ENCODE peak calls at places on chromosomes 12 and 14, in seven cellular contexts. F is GM12891, G is HepG2, Q is H1, J is GM12878, O is K562, B is SK-N-SH. K is an unnamed sample.

GRCh38 chr12:82425241-82425640 is 66.9 kb downstream of the METTL25 start:
- DNase-seq in B (no peak), Q (no peak), G (no peak), F (no peak), J (no peak), O (no peak), K (no peak)

GRCh38 chr12:107145397-107145796 is 52.0 kb upstream of the CRY1 start:
- DNase-seq in B (no peak), F (no peak), J (no peak), G (no peak), O (no peak), Q (no peak), K (no peak)

GRCh38 chr12:80702889-80703605 is 4.4 kb upstream of the MYF6 start:
- DNase-seq in B (no peak), J (peak; percentile 23), G (peak; percentile 5), O (no peak), Q (no peak), F (no peak), K (no peak)

GRCh38 chr14:63050694-63051093 is 5.4 kb upstream of the KCNH5 start:
- DNase-seq in J (no peak), B (no peak), F (no peak), O (no peak), G (no peak), Q (no peak), K (no peak)

GRCh38 chr14:79899610-79900009 is 311.7 kb downstream of the DIO2 start:
- DNase-seq in O (no peak), J (no peak), B (no peak), Q (no peak), F (no peak), G (no peak), K (no peak)

GRCh38 chr12:50017653-50018052 is 7.6 kb downstream of the RACGAP1 start:
- DNase-seq in G (no peak), B (no peak), J (no peak), Q (no peak), O (no peak), F (no peak), K (no peak)

GRCh38 chr14:35750202-35750904 is 58.7 kb downstream of the RALGAPA1 start:
- DNase-seq in O (no peak), B (no peak), Q (no peak), J (no peak), G (no peak), F (no peak), K (no peak)

GRCh38 chr14:87250992-87251391 is 742.0 kb downstream of the GALC start:
- DNase-seq in B (no peak), F (no peak), Q (no peak), O (no peak), G (no peak), J (no peak), K (no peak)

GRCh38 chr12:118188690-118189371 is 52.9 kb downstream of the PEBP1 start:
- DNase-seq in G (no peak), O (no peak), Q (no peak), B (peak; percentile 62), F (no peak), J (no peak), K (no peak)

GRCh38 chr12:15152456-15152855 is 68.8 kb downstream of the RERG start:
- DNase-seq in Q (no peak), O (no peak), B (no peak), G (no peak), J (no peak), F (no peak), K (no peak)

GRCh38 chr14:20904393-20905029 is 13.3 kb downstream of the RNASE3 start:
- DNase-seq in B (no peak), F (no peak), O (no peak), J (no peak), G (peak; percentile 16), Q (no peak), K (no peak)

GRCh38 chr12:124369055-124369900 is 74.4 kb downstream of the RFLNA start:
- DNase-seq in Q (no peak), B (peak; percentile 96), O (no peak), J (no peak), F (no peak), G (peak; percentile 69), K (no peak)

GRCh38 chr12:4899361-4899760 is 10.3 kb upstream of the KCNA1 start:
- DNase-seq in J (no peak), Q (no peak), G (no peak), O (no peak), F (no peak), B (no peak), K (no peak)

GRCh38 chr12:125878483-125878882 is 813.2 kb downstream of the AACS start:
- DNase-seq in O (no peak), Q (no peak), B (no peak), F (no peak), G (no peak), J (no peak), K (no peak)

GRCh38 chr14:32201816-32202467 is at the start of gene RNU6-7:
- DNase-seq in G (peak; percentile 61), J (no peak), Q (no peak), F (no peak), O (no peak), B (peak; percentile 33), K (no peak)

GRCh38 chr12:112906712-112907414 is at the start of gene OAS1:
- DNase-seq in F (peak; percentile 35), O (no peak), Q (no peak), G (peak; percentile 72), J (peak; percentile 89), B (peak; percentile 59), K (peak; percentile 43)

GRCh38 chr12:127125607-127126259 is 1141.2 kb upstream of the TMEM132C start:
- DNase-seq in O (peak; percentile 81), G (no peak), F (no peak), J (peak; percentile 56), B (no peak), Q (no peak), K (no peak)

GRCh38 chr12:117212563-117213190 is 22.4 kb upstream of the FBXO21 start:
- DNase-seq in Q (peak; percentile 34), F (peak; percentile 66), O (peak; percentile 74), J (no peak), G (peak; percentile 46), B (peak; percentile 83), K (peak; percentile 48)

GRCh38 chr12:66279127-66279712 is 23.1 kb upstream of the HELB start:
- DNase-seq in F (no peak), G (peak; percentile 27), J (no peak), O (peak; percentile 15), B (peak; percentile 15), Q (no peak), K (no peak)

GRCh38 chr12:5524769-5525436 is 93.0 kb downstream of the NTF3 start:
- DNase-seq in B (no peak), J (no peak), Q (no peak), F (no peak), O (no peak), G (no peak), K (no peak)

DNA sequence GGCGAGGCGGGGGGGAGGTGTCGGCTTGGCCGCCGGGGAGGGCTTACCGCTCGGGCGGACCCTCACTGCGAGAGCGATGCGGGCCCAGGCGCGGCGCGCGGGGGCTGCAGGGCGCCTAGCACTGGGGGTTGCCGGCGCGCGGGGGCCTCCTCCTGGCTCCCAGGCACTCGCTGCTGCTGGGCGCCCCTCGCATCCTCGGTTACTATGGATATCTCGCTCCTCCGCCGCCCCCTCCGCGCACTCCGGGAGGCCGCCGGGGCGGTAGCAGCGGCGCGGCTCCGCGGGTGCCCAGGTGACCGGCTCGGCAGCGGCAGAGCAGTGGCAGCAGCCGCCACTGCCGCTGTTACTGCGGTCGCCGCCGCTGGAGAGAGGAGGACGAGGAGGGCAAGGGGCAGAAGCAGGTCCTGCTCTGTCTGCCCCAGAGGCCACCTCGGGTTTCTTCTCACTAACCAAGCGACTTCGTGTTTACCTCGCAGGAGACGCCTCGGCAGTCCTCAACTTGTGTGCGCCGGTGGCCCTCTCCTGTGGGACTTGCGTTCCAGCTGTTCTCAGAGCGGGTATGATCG is 250.1 kb downstream of the APAF1 start:
- DNase-seq in J (no peak), F (no peak), O (no peak), G (no peak), B (peak; percentile 67), Q (peak; percentile 15), K (no peak)
- TF ChIP-seq TAF1 in J (no peak), F (no peak), O (no peak), G (no peak), B (no peak), Q (peak; percentile 31), K (no peak)

GRCh38 chr14:89282191-89282590 is 134.8 kb downstream of the FOXN3 start:
- DNase-seq in B (no peak), O (no peak), J (no peak), G (no peak), F (no peak), Q (no peak), K (no peak)

GRCh38 chr14:89280612-89281011 is 136.4 kb downstream of the FOXN3 start:
- DNase-seq in J (no peak), F (no peak), O (no peak), G (no peak), Q (no peak), B (no peak), K (no peak)

GRCh38 chr14:89283327-89284060 is 133.5 kb downstream of the FOXN3 start:
- DNase-seq in G (no peak), J (no peak), B (no peak), F (no peak), O (no peak), Q (no peak), K (no peak)

GRCh38 chr14:89288114-89288513 is 128.9 kb downstream of the FOXN3 start:
- DNase-seq in F (no peak), B (no peak), Q (no peak), O (no peak), G (peak; percentile 23), J (no peak), K (no peak)

GRCh38 chr14:89284368-89285058 is 132.5 kb downstream of the FOXN3 start:
- DNase-seq in F (no peak), O (no peak), Q (no peak), J (no peak), B (no peak), G (no peak), K (no peak)
- TF ChIP-seq TAF1 in F (no peak), O (no peak), Q (no peak), J (no peak), B (no peak), G (no peak), K (no peak)

GRCh38 chr12:57552306-57552651 is 2.4 kb downstream of the KIF5A start:
- DNase-seq in J (no peak), G (no peak), B (no peak), Q (no peak), F (no peak), O (peak; percentile 37), K (no peak)

GRCh38 chr12:57553343-57554202 is 3.7 kb downstream of the KIF5A start:
- DNase-seq in O (no peak), G (no peak), F (no peak), Q (no peak), J (no peak), B (peak; percentile 30), K (no peak)

GRCh38 chr12:57554453-57554852 is 4.6 kb downstream of the KIF5A start:
- DNase-seq in J (no peak), F (no peak), G (no peak), B (no peak), O (no peak), Q (no peak), K (no peak)

GRCh38 chr12:57551637-57552305 is 1.9 kb downstream of the KIF5A start:
- DNase-seq in B (no peak), J (no peak), G (no peak), F (no peak), O (no peak), Q (no peak), K (no peak)

GRCh38 chr12:57552692-57553321 is 3.0 kb downstream of the KIF5A start:
- DNase-seq in G (no peak), F (no peak), J (no peak), Q (no peak), O (peak; percentile 24), B (no peak), K (no peak)
- TF ChIP-seq TAF1 in G (no peak), F (no peak), J (no peak), Q (no peak), O (no peak), B (no peak), K (no peak)

GRCh38 chr12:68435816-68436215 is 103.7 kb upstream of the MDM1 start:
- DNase-seq in O (no peak), J (no peak), G (no peak), Q (no peak), B (no peak), F (no peak), K (no peak)
- TF ChIP-seq TAF1 in O (no peak), J (no peak), G (no peak), Q (no peak), B (no peak), F (no peak), K (no peak)